ENCODE peak calls at places on chromosomes 2 and 18, in nine cellular contexts. C is ovary, B is GM23338, W is A549, D is NB4, M is AG10803, Y is PC-9, U is skeletal muscle cell, F is cardiac fibroblast. J is an unnamed sample.

GRCh38 chr2:134189009-134189717 is 64.7 kb upstream of the MGAT5 start:
- DNase-seq in C (no peak), B (no peak), W (peak), D (peak), M (peak), Y (peak), U (peak), F (peak), J (no peak)

GRCh38 chr2:193527146-193527545 is 1332.4 kb upstream of the TMEFF2 start:
- DNase-seq in C (no peak), B (peak), W (no peak), D (no peak), M (no peak), Y (no peak), U (no peak), F (no peak), J (no peak)

GRCh38 chr2:194591192-194591591 is 1065.8 kb upstream of the SLC39A10 start:
- DNase-seq in C (no peak), B (no peak), W (no peak), D (no peak), M (no peak), Y (no peak), U (no peak), F (no peak), J (no peak)

GRCh38 chr2:33238111-33238510 is 238.3 kb upstream of the RASGRP3 start:
- DNase-seq in C (no peak), B (no peak), W (peak), D (no peak), M (peak), Y (no peak), U (peak), F (peak), J (peak)

GRCh38 chr2:37318401-37318800 is 6.2 kb downstream of the PRKD3 start:
- DNase-seq in C (no peak), B (no peak), W (no peak), D (peak), M (peak), Y (no peak), U (peak), F (peak), J (peak)

GRCh38 chr2:102346381-102347130 is 9.0 kb upstream of the IL18R1 start:
- DNase-seq in C (no peak), B (no peak), W (no peak), D (no peak), M (no peak), Y (no peak), U (no peak), F (no peak), J (no peak)

GRCh38 chr2:215712219-215712849 is 276.5 kb upstream of the FN1 start:
- DNase-seq in C (no peak), B (no peak), W (peak), D (no peak), M (no peak), Y (no peak), U (no peak), F (no peak), J (no peak)

GRCh38 chr2:14907014-14907612 is 274.6 kb downstream of the LRATD1 start:
- DNase-seq in C (no peak), B (peak), W (peak), D (peak), M (peak), Y (no peak), U (no peak), F (no peak), J (no peak)

GRCh38 chr2:238239552-238239871 is 326 bp downstream of the HES6 start:
- DNase-seq in C (no peak), B (peak), W (no peak), D (no peak), M (no peak), Y (no peak), U (no peak), F (no peak), J (no peak)

GRCh38 chr2:127559454-127559853 is 24.0 kb downstream of the MYO7B start:
- DNase-seq in C (no peak), B (no peak), W (no peak), D (no peak), M (no peak), Y (no peak), U (no peak), F (no peak), J (no peak)

GRCh38 chr18:63979409-63979908 is 9.6 kb downstream of the SERPINB8 start:
- DNase-seq in C (peak), B (peak), W (peak), D (peak), M (peak), Y (no peak), U (no peak), F (peak), J (no peak)
- H3K4me3 ChIP-seq in C (peak), B (no peak), W (no peak), D (no peak), M (peak), Y (no peak), U (peak), F (peak), J (peak)

GRCh38 chr18:66601649-66602048 is 2.2 kb downstream of the CDH19 start:
- DNase-seq in C (no peak), B (no peak), W (no peak), D (no peak), M (no peak), Y (no peak), U (no peak), F (no peak), J (no peak)

GRCh38 chr18:66603941-66604627 is at the start of gene CDH19:
- DNase-seq in C (no peak), B (no peak), W (peak), D (no peak), M (no peak), Y (no peak), U (no peak), F (peak), J (no peak)

DNA sequence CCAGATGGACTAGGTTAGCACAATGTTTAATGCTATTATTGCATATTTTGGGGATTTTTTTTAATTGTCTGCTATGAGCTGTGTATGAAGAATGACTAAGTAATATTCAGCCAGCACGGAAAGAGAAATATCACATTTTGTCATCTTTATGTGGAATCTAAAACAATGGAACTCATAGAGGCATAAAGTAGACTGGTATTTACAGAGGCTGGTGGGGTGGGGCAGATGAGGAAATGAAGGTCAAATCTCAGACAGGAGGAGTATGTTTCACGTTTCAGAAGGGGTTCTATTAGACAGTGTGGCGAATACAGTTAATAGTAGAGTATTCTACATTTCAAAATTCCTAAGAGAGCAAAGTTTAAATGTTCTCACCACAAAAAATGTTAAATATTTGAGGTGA is 4.7 kb downstream of the CDH19 start:
- DNase-seq in C (no peak), B (no peak), W (peak), D (no peak), M (no peak), Y (peak), U (no peak), F (peak), J (no peak)
- H3K4me3 ChIP-seq in C (no peak), B (no peak), W (no peak), D (no peak), M (no peak), Y (no peak), U (no peak), F (no peak), J (no peak)

DNA sequence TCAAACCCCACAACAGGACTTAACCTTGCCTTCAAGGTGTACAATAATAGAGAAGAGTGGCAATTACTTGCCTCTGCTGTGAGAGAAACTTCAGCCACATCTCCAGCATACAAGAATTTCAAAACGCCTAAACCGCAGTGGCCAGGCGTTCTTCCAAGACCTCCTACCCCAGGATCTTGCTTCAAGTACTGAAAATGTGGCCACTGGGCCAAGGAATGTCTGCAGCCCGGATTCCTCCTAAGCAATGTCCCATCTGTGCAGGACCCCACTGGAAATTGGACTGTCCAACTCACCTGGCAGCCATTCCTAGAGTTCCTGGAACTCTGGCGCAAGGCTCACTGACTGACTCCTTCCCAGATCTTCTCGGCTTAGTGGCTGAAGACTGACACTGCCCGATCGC is 2.8 kb upstream of the CYB5A start:
- DNase-seq in C (no peak), B (no peak), W (no peak), D (no peak), M (peak), Y (no peak), U (no peak), F (peak), J (no peak)
- H3K4me3 ChIP-seq in C (no peak), B (no peak), W (no peak), D (no peak), M (no peak), Y (no peak), U (no peak), F (no peak), J (no peak)

DNA sequence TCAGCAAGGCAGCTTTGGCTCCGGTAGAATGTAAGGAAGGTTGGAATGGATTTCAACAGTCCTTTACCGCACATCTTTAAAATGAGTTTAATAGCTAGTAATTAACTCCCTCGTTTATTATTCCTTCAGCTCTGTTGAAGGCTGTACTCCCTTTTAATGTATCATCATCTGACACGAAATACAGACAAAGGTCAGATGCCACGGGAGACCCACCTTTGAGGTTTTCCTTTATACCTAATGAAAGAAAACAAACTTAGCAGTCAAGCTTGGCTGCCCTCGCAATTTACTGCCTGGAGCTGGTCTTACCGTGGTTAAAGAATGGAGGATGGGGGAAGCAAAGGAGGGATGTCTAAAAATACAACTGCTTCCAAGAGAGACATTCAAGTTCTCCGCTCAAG is 1.1 kb downstream of the TMEM200C start:
- DNase-seq in C (no peak), B (no peak), W (no peak), D (no peak), M (no peak), Y (no peak), U (no peak), F (no peak), J (no peak)
- H3K4me3 ChIP-seq in C (no peak), B (peak), W (no peak), D (no peak), M (no peak), Y (no peak), U (peak), F (no peak), J (peak)

GRCh38 chr2:216775043-216775453 is 79.7 kb upstream of the IGFBP5 start:
- DNase-seq in C (peak), B (no peak), W (peak), D (peak), M (peak), Y (peak), U (peak), F (peak), J (peak)
- H3K4me3 ChIP-seq in C (no peak), B (no peak), W (no peak), D (no peak), M (no peak), Y (no peak), U (no peak), F (no peak), J (no peak)

GRCh38 chr2:197208841-197209240 is 101.7 kb downstream of the ANKRD44 start:
- DNase-seq in C (no peak), B (no peak), W (no peak), D (no peak), M (no peak), Y (no peak), U (no peak), F (no peak), J (no peak)
- H3K4me3 ChIP-seq in C (no peak), B (no peak), W (no peak), D (no peak), M (no peak), Y (no peak), U (no peak), F (no peak), J (no peak)

GRCh38 chr2:202265467-202266277 is at the start of gene NOP58:
- DNase-seq in C (peak), B (peak), W (peak), D (peak), M (peak), Y (peak), U (peak), F (peak), J (peak)
- H3K4me3 ChIP-seq in C (peak), B (peak), W (peak), D (peak), M (peak), Y (peak), U (peak), F (peak), J (peak)

GRCh38 chr18:44716697-44717163 is 36.0 kb downstream of the SETBP1 start:
- DNase-seq in C (no peak), B (no peak), W (no peak), D (no peak), M (no peak), Y (no peak), U (no peak), F (no peak), J (no peak)

GRCh38 chr18:44714376-44714775 is 33.7 kb downstream of the SETBP1 start:
- DNase-seq in C (no peak), B (no peak), W (no peak), D (no peak), M (no peak), Y (no peak), U (no peak), F (no peak), J (no peak)

GRCh38 chr18:44713435-44713834 is 32.7 kb downstream of the SETBP1 start:
- DNase-seq in C (no peak), B (no peak), W (no peak), D (no peak), M (no peak), Y (no peak), U (no peak), F (no peak), J (no peak)

GRCh38 chr18:44715245-44715644 is 34.6 kb downstream of the SETBP1 start:
- DNase-seq in C (no peak), B (no peak), W (no peak), D (no peak), M (peak), Y (no peak), U (no peak), F (peak), J (no peak)

DNA sequence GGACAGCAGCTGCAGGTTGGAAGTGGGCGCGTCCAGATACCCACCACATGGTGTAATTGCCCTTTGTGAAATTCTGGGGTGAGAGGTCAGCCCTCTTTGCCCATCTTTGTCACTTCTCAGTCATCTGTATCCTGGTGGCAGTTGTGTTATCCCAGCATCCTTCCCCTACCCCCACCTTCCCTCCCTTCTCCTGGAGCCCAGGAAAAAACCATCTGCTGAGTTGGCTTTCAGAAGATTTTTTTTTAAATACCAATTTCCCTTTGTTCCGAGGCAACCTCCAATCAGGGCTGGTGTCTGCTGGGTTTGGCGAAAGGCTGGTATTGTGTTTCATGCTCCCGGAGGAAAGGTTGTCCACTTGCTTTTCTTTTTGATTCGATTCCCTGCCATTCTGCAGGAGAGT is 35.2 kb downstream of the SETBP1 start:
- DNase-seq in C (no peak), B (no peak), W (no peak), D (no peak), M (peak), Y (no peak), U (no peak), F (no peak), J (no peak)
- H3K4me3 ChIP-seq in C (no peak), B (no peak), W (no peak), D (no peak), M (no peak), Y (no peak), U (no peak), F (no peak), J (no peak)

DNA sequence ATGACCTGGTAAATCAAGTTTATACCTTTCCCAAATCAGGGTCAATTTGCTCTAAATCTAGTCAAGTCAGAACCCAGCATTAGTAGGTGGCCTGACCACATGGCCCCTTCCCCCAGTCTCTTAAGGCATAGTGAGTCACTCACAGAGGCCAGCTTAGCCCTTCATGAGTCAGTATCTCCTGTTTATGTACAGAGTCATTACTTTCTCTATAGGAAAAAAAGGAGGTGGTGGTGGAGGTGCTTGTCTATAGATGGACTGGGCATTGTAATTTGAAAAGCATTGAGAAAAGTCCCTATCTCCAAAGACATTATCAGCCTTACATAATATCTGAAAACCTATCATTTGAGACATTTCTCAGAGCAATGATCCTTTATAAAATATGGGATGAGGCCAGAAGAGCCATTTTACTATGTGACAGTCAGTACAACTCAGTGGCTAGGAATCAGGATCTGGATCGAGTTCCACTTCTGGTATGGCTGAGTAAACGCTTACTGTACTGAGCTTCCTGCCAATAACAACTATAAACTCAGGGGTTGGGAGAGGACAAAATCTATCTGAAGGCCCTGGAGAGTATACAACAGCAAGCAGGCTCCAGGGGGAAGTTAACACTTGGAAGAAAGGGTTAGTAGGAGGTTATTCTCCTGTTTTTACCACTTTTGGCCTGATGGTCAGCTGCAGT is 22.5 kb upstream of the SIGLEC15 start:
- DNase-seq in C (no peak), B (no peak), W (peak), D (peak), M (peak), Y (peak), U (peak), F (peak), J (peak)
- H3K4me3 ChIP-seq in C (no peak), B (no peak), W (no peak), D (no peak), M (no peak), Y (peak), U (no peak), F (no peak), J (no peak)